ENCODE peak calls at places on chromosomes 7 and 10, in five cellular contexts. U, H, Q, G and T are unnamed samples.
A peak's percentile ranks its signal among the peaks of the same experiment; 100 is the strongest.

GRCh38 chr10:132298038-132298935 is 9.5 kb downstream of the STK32C start:
- DNase-seq in U (no peak), H (no peak), Q (no peak), G (no peak), T (peak; percentile 3)

GRCh38 chr7:3068568-3068967 is 24.9 kb upstream of the CARD11 start:
- DNase-seq in U (no peak), H (no peak), Q (no peak), G (no peak), T (no peak)

GRCh38 chr7:133297093-133297492 is 44.2 kb downstream of the EXOC4 start:
- DNase-seq in U (no peak), H (no peak), Q (no peak), G (no peak), T (no peak)

GRCh38 chr10:121073743-121074142 is 222.6 kb downstream of the WDR11 start:
- DNase-seq in U (no peak), H (no peak), Q (no peak), G (no peak), T (no peak)

GRCh38 chr10:12375076-12375504 is 25.7 kb downstream of the CAMK1D start:
- DNase-seq in U (no peak), H (no peak), Q (no peak), G (peak; percentile 46), T (peak; percentile 26)

GRCh38 chr7:129313282-129313681 is 88.5 kb downstream of the AHCYL2 start:
- DNase-seq in U (no peak), H (no peak), Q (no peak), G (no peak), T (no peak)

GRCh38 chr7:25669300-25669781 is 441.1 kb upstream of the NPVF start:
- DNase-seq in U (no peak), H (no peak), Q (no peak), G (no peak), T (no peak)

GRCh38 chr7:134804854-134805253 is 25.4 kb downstream of the CALD1 start:
- DNase-seq in U (no peak), H (no peak), Q (no peak), G (no peak), T (no peak)

GRCh38 chr10:96613565-96613964 is 26.8 kb upstream of the TM9SF3 start:
- DNase-seq in U (no peak), H (no peak), Q (no peak), G (no peak), T (peak; percentile 51)

GRCh38 chr7:151837285-151838042 is 39.5 kb downstream of the PRKAG2 start:
- DNase-seq in U (no peak), H (no peak), Q (no peak), G (no peak), T (no peak)

GRCh38 chr7:13352677-13353076 is 636.8 kb downstream of the ETV1 start:
- DNase-seq in U (no peak), H (no peak), Q (no peak), G (no peak), T (no peak)

GRCh38 chr10:5625992-5626777 is 40.2 kb downstream of the ASB13 start:
- DNase-seq in U (no peak), H (no peak), Q (no peak), G (no peak), T (peak; percentile 71)

GRCh38 chr7:115449689-115450088 is 527.8 kb downstream of the MDFIC start:
- DNase-seq in U (no peak), H (no peak), Q (no peak), G (no peak), T (no peak)

GRCh38 chr10:6563075-6563474 is 17.0 kb downstream of the PRKCQ start:
- DNase-seq in U (peak; percentile 44), H (no peak), Q (no peak), G (no peak), T (no peak)

GRCh38 chr7:157605638-157606037 is 268.8 kb downstream of the DNAJB6 start:
- DNase-seq in U (no peak), H (no peak), Q (no peak), G (no peak), T (no peak)

GRCh38 chr7:130008941-130009847 is 42.0 kb downstream of the ZC3HC1 start:
- DNase-seq in U (no peak), H (no peak), Q (no peak), G (peak; percentile 31), T (peak; percentile 70)

GRCh38 chr7:149466364-149466763 is 5.5 kb upstream of the ZNF777 start:
- DNase-seq in U (no peak), H (no peak), Q (no peak), G (no peak), T (no peak)

GRCh38 chr10:75663947-75664664 is 232.7 kb downstream of the LRMDA start:
- DNase-seq in U (no peak), H (no peak), Q (no peak), G (no peak), T (peak; percentile 27)

GRCh38 chr7:54995631-54996340 is 23.0 kb upstream of the EGFR start:
- DNase-seq in U (no peak), H (peak; percentile 64), Q (peak; percentile 34), G (no peak), T (no peak)

GRCh38 chr10:34262965-34263364 is 552.1 kb downstream of the PARD3 start:
- DNase-seq in U (no peak), H (no peak), Q (no peak), G (no peak), T (no peak)
- TF ChIP-seq CTCF in U (no peak), H (peak; percentile 2), Q (no peak), G (no peak), T (no peak)

GRCh38 chr10:73641272-73642060 is at the start of gene MYOZ1:
- DNase-seq in U (no peak), H (peak; percentile 16), Q (no peak), G (no peak), T (no peak)
- H3K4me3 ChIP-seq in U (no peak within 1 kb of the TSS), H (no peak within 1 kb of the TSS), Q (no peak within 1 kb of the TSS), G (no peak within 1 kb of the TSS), T (no peak within 1 kb of the TSS)

GRCh38 chr7:5454485-5454884 is 30.9 kb upstream of the TNRC18 start:
- DNase-seq in U (no peak), H (no peak), Q (no peak), G (no peak), T (no peak)

GRCh38 chr7:5452470-5452899 is 28.9 kb upstream of the TNRC18 start:
- DNase-seq in U (no peak), H (no peak), Q (no peak), G (no peak), T (no peak)

GRCh38 chr7:5452937-5453540 is 29.4 kb upstream of the TNRC18 start:
- DNase-seq in U (no peak), H (no peak), Q (peak; percentile 42), G (peak; percentile 48), T (no peak)

GRCh38 chr7:5455175-5455574 is 31.5 kb upstream of the TNRC18 start:
- DNase-seq in U (no peak), H (no peak), Q (no peak), G (no peak), T (no peak)

GRCh38 chr7:5453566-5454075 is 30.0 kb upstream of the TNRC18 start:
- DNase-seq in U (no peak), H (no peak), Q (no peak), G (no peak), T (no peak)
- H3K27me3 ChIP-seq in U (no peaks in the 10 kb centered on the region), H (no peaks in the 10 kb centered on the region), Q (no peaks in the 10 kb centered on the region), G (no peaks in the 10 kb centered on the region), T (no peaks in the 10 kb centered on the region)

GRCh38 chr7:155444746-155445145 is 13.2 kb upstream of the EN2 start:
- DNase-seq in U (no peak), H (no peak), Q (no peak), G (no peak), T (no peak)
- TF ChIP-seq CTCF in U (no peak), H (no peak), Q (no peak), G (no peak), T (no peak)

GRCh38 chr7:155799514-155799913 is 12.7 kb downstream of the SHH start:
- DNase-seq in U (no peak), H (no peak), Q (no peak), G (no peak), T (no peak)
- H3K4me3 ChIP-seq in U (no peak overlapping the region), H (no peak overlapping the region), Q (no peak overlapping the region), G (no peak overlapping the region), T (no peak overlapping the region)

DNA sequence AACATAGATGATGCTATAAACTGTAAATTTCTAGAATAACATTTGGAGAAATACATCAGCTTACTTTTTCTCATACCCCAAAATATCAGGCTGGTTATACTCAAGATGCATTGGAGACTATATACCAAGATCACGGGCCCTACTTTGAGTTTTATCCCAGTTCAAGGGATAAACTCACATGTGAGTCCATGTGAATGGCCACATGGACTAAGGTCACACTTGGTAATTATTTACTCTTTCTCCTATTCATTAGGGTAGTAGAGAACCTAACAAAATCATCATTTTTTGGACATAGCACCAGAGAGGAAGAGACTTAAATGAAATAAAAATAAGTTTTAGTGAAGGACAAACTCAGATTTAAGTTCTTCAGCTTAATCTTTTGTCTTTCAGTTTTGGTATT is 93.1 kb upstream of the GATAD1 start:
- DNase-seq in U (no peak), H (no peak), Q (no peak), G (no peak), T (no peak)
- H3K27me3 ChIP-seq in U (no peaks in the 10 kb centered on the region), H (no peaks in the 10 kb centered on the region), Q (no peaks in the 10 kb centered on the region), G (no peaks in the 10 kb centered on the region), T (no peaks in the 10 kb centered on the region)

DNA sequence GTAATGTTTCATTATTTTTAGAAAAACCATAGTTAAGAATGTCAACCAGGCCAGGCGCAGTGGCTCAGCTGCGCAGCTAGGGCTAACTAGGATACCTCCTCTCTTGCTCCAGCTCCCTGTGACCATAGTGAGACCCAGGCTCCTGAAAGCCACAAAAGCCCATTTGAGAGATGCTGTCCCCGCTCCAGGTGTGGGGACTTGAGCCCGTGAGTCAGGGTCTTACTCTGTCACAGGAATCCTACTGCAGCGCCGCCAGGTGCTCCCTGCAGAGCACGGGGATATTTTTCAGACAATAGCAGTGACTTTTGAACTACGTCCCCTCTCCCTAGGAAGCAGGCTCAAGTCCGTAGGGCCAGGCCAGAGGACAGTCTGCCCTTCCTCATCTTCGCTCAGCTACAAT is 75.6 kb upstream of the NRBF2 start:
- DNase-seq in U (no peak), H (no peak), Q (no peak), G (no peak), T (no peak)
- TF ChIP-seq CTCF in U (no peak), H (no peak), Q (no peak), G (no peak), T (no peak)

GRCh38 chr10:18333616-18334015 is 193.4 kb downstream of the CACNB2 start:
- DNase-seq in U (no peak), H (no peak), Q (no peak), G (no peak), T (no peak)
- H3K4me3 ChIP-seq in U (no peak overlapping the region), H (no peak overlapping the region), Q (no peak overlapping the region), G (no peak overlapping the region), T (no peak overlapping the region)